ENCODE peak calls at places on chromosome 21, in six cellular contexts. Z is HEK293T; T is left cardiac atrium; W is LoVo; D is activated gamma-delta T cell treated with anti-CD3 and anti-CD28 coated beads, Interleukin-2, amount 50 U/mL, for 16 hours; U is GM18507. O is an unnamed sample.

GRCh38 chr21:41975391-41976272 is 21.8 kb upstream of the C2CD2 start:
- DNase-seq in Z (no peak), T (no peak), U (no peak), D (no peak), W (no peak), O (no peak)

GRCh38 chr21:14480601-14481000 is 65.5 kb downstream of the SAMSN1 start:
- DNase-seq in W (no peak), T (no peak), Z (no peak), D (no peak), U (no peak), O (no peak)

GRCh38 chr21:32580949-32581348 is 4.4 kb downstream of the TCP10L start:
- DNase-seq in D (no peak), W (no peak), Z (no peak), U (no peak), T (no peak), O (no peak)

GRCh38 chr21:18373631-18374030 is 30.0 kb downstream of the TMPRSS15 start:
- DNase-seq in W (no peak), Z (no peak), U (no peak), T (no peak), D (no peak), O (no peak)

GRCh38 chr21:44972821-44973220 is 33.0 kb downstream of the SLX9 start:
- DNase-seq in D (no peak), W (no peak), T (no peak), U (no peak), Z (no peak), O (no peak)

GRCh38 chr21:44866780-44867179 is 6.7 kb downstream of the PTTG1IP start:
- DNase-seq in T (no peak), D (no peak), Z (no peak), U (no peak), W (no peak), O (no peak)

GRCh38 chr21:15009964-15010363 is 54.8 kb downstream of the NRIP1 start:
- DNase-seq in T (no peak), U (no peak), D (no peak), Z (no peak), W (no peak), O (no peak)

GRCh38 chr21:18117116-18117515 is 127.5 kb upstream of the CHODL start:
- DNase-seq in D (no peak), W (no peak), Z (no peak), T (no peak), U (no peak), O (no peak)

GRCh38 chr21:16908087-16908486 is 604.8 kb upstream of the CXADR start:
- DNase-seq in D (no peak), U (no peak), W (no peak), T (no peak), Z (no peak), O (no peak)

GRCh38 chr21:45123440-45123839 is 49.1 kb downstream of the ADARB1 start:
- DNase-seq in D (no peak), U (no peak), Z (no peak), T (no peak), W (no peak), O (no peak)

GRCh38 chr21:30880914-30881313 is 466 bp downstream of the KRTAP11-1 start:
- DNase-seq in W (no peak), T (no peak), Z (no peak), D (no peak), U (no peak), O (no peak)

GRCh38 chr21:22791986-22792560 is 1793.9 kb downstream of the NCAM2 start:
- DNase-seq in W (peak), U (peak), Z (peak), T (no peak), D (no peak), O (peak)